ENCODE peak calls at places on chromosomes 4 and X, in six cellular contexts. O is foreskin fibroblast; Q is HT1080; D is NCI-H1694 treated with DMSO at 0.1 percent for 48 hours; Z is stimulated activated CD8-positive, alpha-beta memory T cell treated with anti-CD3 and anti-CD28 coated beads, Interleukin-7, amount 100 ng/mL, for 4 hours; Y is stimulated activated CD4-positive, alpha-beta T cell treated with anti-CD3 and anti-CD28 coated beads, Interleukin-12 subunit alpha, Interleukin-12 subunit beta, amount 100 ng/mL, for 48 hours. R is an unnamed sample.

GRCh38 chr4:6926081-6926480 is 16.5 kb downstream of the TBC1D14 start:
- DNase-seq in O (no peak), Q (no peak), D (no peak), Z (no peak), Y (no peak), R (no peak)

GRCh38 chr4:189048119-189048518 is 892.6 kb upstream of the FRG1 start:
- DNase-seq in O (no peak), Q (no peak), D (no peak), Z (no peak), Y (no peak), R (no peak)

GRCh38 chrX:82556588-82556987 is 951.5 kb upstream of the POU3F4 start:
- DNase-seq in O (no peak), Q (no peak), D (no peak), Z (no peak), Y (no peak), R (no peak)

GRCh38 chrX:139844163-139844562 is 88.7 kb downstream of the ATP11C start:
- DNase-seq in O (no peak), Q (no peak), D (no peak), Z (no peak), Y (no peak), R (no peak)

GRCh38 chr4:81375745-81376144 is 96.0 kb downstream of the RASGEF1B start:
- DNase-seq in O (no peak), Q (no peak), D (no peak), Z (no peak), Y (no peak), R (no peak)

GRCh38 chr4:41438564-41438963 is 99.4 kb upstream of the LIMCH1 start:
- DNase-seq in O (peak), Q (no peak), D (no peak), Z (no peak), Y (no peak), R (no peak)

GRCh38 chr4:170137466-170137865 is 47.7 kb upstream of the AADAT start:
- DNase-seq in O (no peak), Q (no peak), D (no peak), Z (no peak), Y (no peak), R (no peak)

GRCh38 chrX:119726900-119727555 is 31.4 kb upstream of the SOWAHD start:
- DNase-seq in O (no peak), Q (peak), D (no peak), Z (no peak), Y (peak), R (no peak)

GRCh38 chr4:54505362-54505761 is 152.4 kb upstream of the KIT start:
- DNase-seq in O (no peak), Q (no peak), D (no peak), Z (no peak), Y (no peak), R (no peak)

GRCh38 chrX:18877472-18877871 is 106.4 kb downstream of the PHKA2 start:
- DNase-seq in O (no peak), Q (no peak), D (no peak), Z (no peak), Y (no peak), R (no peak)

GRCh38 chr4:65367306-65367705 is 303.0 kb downstream of the EPHA5 start:
- DNase-seq in O (no peak), Q (no peak), D (no peak), Z (no peak), Y (no peak), R (no peak)

GRCh38 chr4:95091272-95091671 is 333.5 kb downstream of the BMPR1B start:
- DNase-seq in O (no peak), Q (no peak), D (no peak), Z (no peak), Y (no peak), R (no peak)

GRCh38 chr4:56468097-56468422 is 643 bp downstream of the SRP72 start:
- DNase-seq in O (no peak), Q (peak), D (peak), Z (peak), Y (no peak), R (peak)

GRCh38 chrX:78327370-78328048 is at the start of gene CYSLTR1:
- DNase-seq in O (no peak), Q (no peak), D (no peak), Z (no peak), Y (no peak), R (no peak)

GRCh38 chr4:146916479-146917076 is 29.1 kb downstream of the TTC29 start:
- DNase-seq in O (peak), Q (peak), D (peak), Z (no peak), Y (no peak), R (no peak)

GRCh38 chrX:70508296-70508911 is 63.8 kb downstream of the DLG3 start:
- DNase-seq in O (peak), Q (peak), D (no peak), Z (no peak), Y (no peak), R (no peak)

GRCh38 chr4:96993528-96993927 is 1149.7 kb downstream of the STPG2 start:
- DNase-seq in O (no peak), Q (no peak), D (no peak), Z (no peak), Y (no peak), R (no peak)

GRCh38 chrX:118978451-118978850 is 4.0 kb downstream of the LONRF3 start:
- DNase-seq in O (no peak), Q (no peak), D (no peak), Z (no peak), Y (no peak), R (no peak)

GRCh38 chr4:4249876-4250275 is 1.9 kb upstream of the TMEM128 start:
- DNase-seq in O (no peak), Q (no peak), D (no peak), Z (no peak), Y (no peak), R (no peak)

GRCh38 chr4:133152330-133152791 is 3.3 kb downstream of the PCDH10 start:
- DNase-seq in O (no peak), Q (no peak), D (no peak), Z (no peak), Y (no peak), R (no peak)

GRCh38 chrX:145190801-145191389 is 56.4 kb upstream of the SPANXN1 start:
- DNase-seq in O (no peak), Q (no peak), D (no peak), Z (no peak), Y (no peak), R (no peak)

R was measured in GM19239.